ENCODE peak calls at places on chromosomes 16 and 17, in nine cellular contexts. B is stromal cell of bone marrow; Z is stimulated activated CD4-positive, alpha-beta T cell treated with anti-CD3 and anti-CD28 coated beads, Interleukin-1b, Interleukin-23, amount 100 ng/mL, for 4 hours; Y is suprapubic skin; L is colonic mucosa; C is effector CD4-positive, alpha-beta T cell; X is GM12891; H is upper lobe of right lung; N is CD8-positive, alpha-beta memory T cell. K is an unnamed sample.

GRCh38 chr17:70091681-70092080 is 16.7 kb downstream of the KCNJ16 start:
- DNase-seq in H (no peak), X (no peak), B (no peak), Y (no peak), Z (no peak), C (no peak), L (no peak), N (no peak), K (peak)

GRCh38 chr17:48973806-48974205 is 5.4 kb upstream of the GIP start:
- DNase-seq in N (no peak), B (no peak), Z (no peak), Y (no peak), C (no peak), X (no peak), L (no peak), H (no peak), K (no peak)

GRCh38 chr17:77386502-77387192 is 245.9 kb downstream of the SEC14L1 start:
- DNase-seq in L (no peak), Z (no peak), C (no peak), X (no peak), N (no peak), B (no peak), H (no peak), Y (no peak), K (no peak)

GRCh38 chr16:66409156-66409555 is 17.9 kb upstream of the BEAN1 start:
- DNase-seq in Y (no peak), Z (no peak), B (no peak), L (no peak), C (no peak), X (no peak), N (no peak), H (no peak), K (peak)

GRCh38 chr17:82331345-82331939 is 2.1 kb downstream of the SECTM1 start:
- DNase-seq in Z (no peak), B (no peak), Y (no peak), C (no peak), N (no peak), L (no peak), X (no peak), H (peak), K (no peak)

GRCh38 chr16:69351309-69352027 is at the start of gene TMED6:
- DNase-seq in H (no peak), Y (no peak), L (peak), B (no peak), N (no peak), X (no peak), C (no peak), Z (no peak), K (no peak)

GRCh38 chr17:66793810-66794209 is 41.1 kb upstream of the CACNG5 start:
- DNase-seq in H (no peak), Z (no peak), N (no peak), L (no peak), B (no peak), Y (no peak), C (no peak), X (no peak), K (no peak)

GRCh38 chr17:2853111-2853721 is 57.0 kb downstream of the RAP1GAP2 start:
- DNase-seq in B (peak), Z (peak), Y (no peak), X (no peak), N (peak), L (peak), C (peak), H (peak), K (peak)

GRCh38 chr16:35506898-35507194 is 2047.4 kb downstream of the TP53TG3F start:
- DNase-seq in X (no peak), L (no peak), N (no peak), Z (no peak), B (no peak), C (no peak), H (no peak), Y (no peak), K (no peak)

GRCh38 chr16:3292604-3293003 is 9.3 kb downstream of the ZNF263 start:
- DNase-seq in N (no peak), H (no peak), B (no peak), Y (no peak), C (no peak), Z (no peak), L (no peak), X (no peak), K (peak)

GRCh38 chr17:36675250-36675649 is 73.9 kb downstream of the MRM1 start:
- DNase-seq in L (no peak), H (no peak), Z (no peak), C (no peak), N (no peak), B (no peak), X (no peak), Y (no peak), K (no peak)

GRCh38 chr16:88924834-88925539 is 52.0 kb downstream of the CBFA2T3 start:
- DNase-seq in Z (no peak), Y (no peak), B (peak), L (no peak), N (no peak), H (no peak), C (no peak), X (peak), K (peak)

GRCh38 chr16:89047331-89048086 is 46.1 kb upstream of the ACSF3 start:
- DNase-seq in B (no peak), Y (no peak), H (no peak), C (no peak), Z (no peak), L (no peak), N (no peak), X (no peak), K (no peak)

GRCh38 chr17:67066717-67067116 is 22.4 kb downstream of the CACNG1 start:
- DNase-seq in Z (no peak), X (no peak), C (no peak), B (no peak), N (no peak), Y (no peak), H (no peak), L (no peak), K (no peak)

GRCh38 chr17:35089846-35090193 is 26.3 kb upstream of the RFFL start:
- DNase-seq in Y (no peak), C (peak), N (no peak), X (no peak), H (no peak), B (no peak), Z (peak), L (no peak), K (peak)

GRCh38 chr17:47279062-47279801 is 25.6 kb downstream of the ITGB3 start:
- DNase-seq in Y (peak), X (peak), L (no peak), H (peak), N (no peak), C (no peak), B (peak), Z (no peak), K (peak)

GRCh38 chr17:45222273-45222993 is 748 bp downstream of the FMNL1 start:
- DNase-seq in B (no peak), L (peak), Z (peak), C (no peak), X (no peak), H (no peak), N (peak), Y (no peak), K (no peak)

GRCh38 chr16:54921229-54921824 is 9.3 kb upstream of the IRX5 start:
- DNase-seq in Y (no peak), B (no peak), X (no peak), C (no peak), Z (no peak), N (no peak), L (no peak), H (no peak), K (peak)

GRCh38 chr16:31128711-31129567 is 6.6 kb downstream of the PRSS8 start:
- DNase-seq in Y (no peak), C (no peak), L (peak), Z (no peak), N (no peak), X (no peak), H (peak), B (no peak), K (no peak)

GRCh38 chr16:12436201-12436657 is 367.5 kb downstream of the CPPED1 start:
- DNase-seq in N (no peak), L (no peak), B (no peak), Z (no peak), C (no peak), Y (no peak), H (no peak), X (no peak), K (no peak)

GRCh38 chr17:80129006-80129565 is 17.8 kb downstream of the EIF4A3 start:
- DNase-seq in B (no peak), H (no peak), X (no peak), Z (no peak), L (no peak), Y (no peak), N (no peak), C (no peak), K (peak)

GRCh38 chr17:10106067-10106466 is 92.3 kb downstream of the GAS7 start:
- DNase-seq in X (no peak), B (no peak), C (no peak), Z (no peak), H (no peak), N (no peak), Y (no peak), L (no peak), K (no peak)

GRCh38 chr16:58727796-58728568 is 6.1 kb downstream of the GOT2 start:
- DNase-seq in B (no peak), C (no peak), Z (no peak), Y (no peak), L (no peak), N (no peak), X (no peak), H (no peak), K (no peak)

GRCh38 chr17:47205419-47205963 is 3.7 kb upstream of the MYL4 start:
- DNase-seq in H (peak), L (peak), Y (no peak), X (no peak), C (peak), B (peak), N (peak), Z (peak), K (peak)

GRCh38 chr17:4584835-4585187 is 482 bp downstream of the SMTNL2 start:
- DNase-seq in H (peak), N (no peak), C (no peak), B (no peak), Y (no peak), L (no peak), Z (no peak), X (no peak), K (no peak)

GRCh38 chr16:10655415-10655977 is 39.2 kb downstream of the TEKT5 start:
- DNase-seq in X (no peak), N (no peak), H (no peak), L (no peak), Y (no peak), C (no peak), Z (no peak), B (no peak), K (no peak)

GRCh38 chr17:43907425-43907981 is at the start of gene MPP2:
- DNase-seq in C (peak), Z (peak), Y (peak), B (peak), H (peak), X (peak), L (peak), N (peak), K (peak)

GRCh38 chr16:13756411-13756810 is 163.5 kb upstream of the ERCC4 start:
- DNase-seq in Y (no peak), C (no peak), X (no peak), N (no peak), B (no peak), H (no peak), Z (no peak), L (no peak), K (no peak)

GRCh38 chr17:82445542-82445941 is 5.0 kb downstream of the CYBC1 start:
- DNase-seq in Z (no peak), N (no peak), L (no peak), B (no peak), C (no peak), X (no peak), Y (no peak), H (no peak), K (no peak)

GRCh38 chr16:57358527-57359095 is at the start of gene CCL22:
- DNase-seq in Y (peak), C (no peak), B (no peak), X (no peak), H (no peak), L (no peak), N (no peak), Z (no peak), K (no peak)

GRCh38 chr16:89775223-89775622 is 41.2 kb downstream of the FANCA start:
- DNase-seq in B (no peak), X (no peak), Y (no peak), L (no peak), H (no peak), N (no peak), C (no peak), Z (no peak), K (no peak)

GRCh38 chr16:67528870-67529638 is 425 bp downstream of the RIPOR1 start:
- DNase-seq in B (no peak), Z (peak), H (peak), Y (no peak), L (peak), C (no peak), X (no peak), N (no peak), K (peak)

GRCh38 chr17:8753976-8754440 is 4.3 kb downstream of the SPDYE4 start:
- DNase-seq in L (no peak), N (no peak), C (no peak), Y (no peak), Z (no peak), B (no peak), X (peak), H (no peak), K (peak)

GRCh38 chr17:48023408-48024148 is 14.0 kb downstream of the COPZ2 start:
- DNase-seq in X (no peak), N (peak), B (no peak), L (peak), C (peak), Z (peak), H (peak), Y (peak), K (peak)

GRCh38 chr17:81254955-81255717 is 16.0 kb downstream of the NDUFAF8 start:
- DNase-seq in B (no peak), X (no peak), Y (no peak), N (no peak), C (no peak), H (peak), L (peak), Z (no peak), K (peak)

GRCh38 chr16:48332978-48333377 is 52.2 kb downstream of the SIAH1 start:
- DNase-seq in X (no peak), B (no peak), H (no peak), Z (no peak), N (no peak), Y (no peak), C (no peak), L (no peak), K (no peak)

GRCh38 chr17:14301761-14302401 is 1.0 kb downstream of the HS3ST3B1 start:
- DNase-seq in H (peak), N (peak), X (no peak), Z (peak), C (peak), B (no peak), L (peak), Y (no peak), K (peak)

GRCh38 chr16:82108774-82109173 is 61.2 kb downstream of the MPHOSPH6 start:
- DNase-seq in Y (no peak), X (no peak), N (no peak), C (no peak), L (no peak), H (no peak), B (no peak), Z (no peak), K (no peak)

K was measured in AG10803.